ENCODE peak calls at places on chromosomes 16 and 17, in eight cellular contexts. K is kidney glomerular epithelial cell; J is ascending aorta; W is stimulated activated CD8-positive, alpha-beta memory T cell treated with anti-CD3 and anti-CD28 coated beads, Interleukin-2, amount 100 ng/mL, for 48 hours; Y is central memory CD8-positive, alpha-beta T cell; Z is NCI-H1048; G is smooth muscle cell of the brain vasculature; S is COR-L47. N is an unnamed sample.

GRCh38 chr17:73776978-73777567 is 132.8 kb upstream of the SDK2 start:
- DNase-seq in W (no peak), K (no peak), Z (no peak), G (no peak), S (no peak), Y (no peak), J (no peak), N (no peak)

GRCh38 chr17:34171245-34171818 is 83.8 kb upstream of the CCL2 start:
- DNase-seq in W (peak), Y (no peak), Z (no peak), J (peak), S (peak), K (peak), G (no peak), N (peak)

GRCh38 chr17:36825956-36826350 is 111.3 kb upstream of the LHX1 start:
- DNase-seq in K (no peak), W (no peak), S (no peak), Z (no peak), J (no peak), Y (no peak), G (no peak), N (no peak)

GRCh38 chr17:28384281-28385036 is 13.0 kb downstream of the SARM1 start:
- DNase-seq in W (peak), S (peak), G (no peak), Y (peak), K (peak), Z (no peak), J (no peak), N (peak)

GRCh38 chr17:2094891-2095535 is 40.1 kb downstream of the HIC1 start:
- DNase-seq in G (no peak), J (peak), W (no peak), Z (no peak), S (no peak), Y (no peak), K (no peak), N (no peak)

GRCh38 chr16:5033256-5034166 is at the start of gene NAGPA:
- DNase-seq in K (peak), W (peak), Z (no peak), J (peak), Y (peak), S (peak), G (peak), N (peak)

GRCh38 chr16:72198021-72198420 is 26.1 kb upstream of the PMFBP1 start:
- DNase-seq in S (peak), G (peak), W (no peak), K (no peak), Z (no peak), Y (no peak), J (no peak), N (no peak)

GRCh38 chr17:10614536-10615155 is 42.5 kb downstream of the MYH3 start:
- DNase-seq in Z (no peak), Y (no peak), J (no peak), S (peak), K (no peak), W (peak), G (peak), N (no peak)

GRCh38 chr16:6066601-6067000 is 969.0 kb upstream of the EEF2KMT start:
- DNase-seq in G (no peak), Z (no peak), K (no peak), J (no peak), S (no peak), Y (no peak), W (no peak), N (no peak)

GRCh38 chr17:5619088-5619740 is 34.9 kb upstream of the NLRP1 start:
- DNase-seq in S (no peak), Y (no peak), G (no peak), Z (no peak), K (no peak), W (no peak), J (no peak), N (no peak)

GRCh38 chr16:52586159-52586558 is 39.2 kb upstream of the TOX3 start:
- DNase-seq in G (no peak), S (no peak), W (no peak), Y (no peak), J (no peak), Z (no peak), K (no peak), N (no peak)

GRCh38 chr17:732788-733720 is 658 bp downstream of the TLCD3A start:
- DNase-seq in J (no peak), K (peak), G (no peak), S (no peak), W (peak), Y (no peak), Z (no peak), N (peak)

GRCh38 chr16:85326794-85327181 is 214.5 kb upstream of the CIBAR2 start:
- DNase-seq in K (no peak), Y (no peak), W (no peak), G (no peak), S (no peak), J (no peak), Z (no peak), N (no peak)

GRCh38 chr16:72434159-72434558 is 262.2 kb upstream of the PMFBP1 start:
- DNase-seq in J (no peak), G (peak), K (no peak), W (no peak), Z (no peak), S (no peak), Y (no peak), N (no peak)

GRCh38 chr16:2692948-2693651 is 10.8 kb downstream of the KCTD5 start:
- DNase-seq in G (no peak), J (no peak), K (peak), Y (no peak), Z (no peak), S (no peak), W (no peak), N (no peak)

GRCh38 chr16:67961551-67961957 is 6.9 kb downstream of the SLC12A4 start:
- DNase-seq in K (no peak), J (no peak), Z (no peak), Y (no peak), S (peak), G (no peak), W (no peak), N (no peak)

GRCh38 chr17:39486242-39486641 is 25.0 kb downstream of the CDK12 start:
- DNase-seq in Z (no peak), J (no peak), G (no peak), K (no peak), Y (no peak), W (no peak), S (no peak), N (no peak)

GRCh38 chr17:2691069-2691871 is 20.3 kb downstream of the CLUH start:
- DNase-seq in W (no peak), K (no peak), Y (peak), J (peak), S (no peak), G (no peak), Z (no peak), N (no peak)

GRCh38 chr17:78343099-78343432 is 16.8 kb downstream of the SOCS3 start:
- DNase-seq in K (peak), Z (no peak), J (peak), S (no peak), G (no peak), Y (no peak), W (no peak), N (no peak)

GRCh38 chr17:14268264-14268663 is 31.6 kb upstream of the CDRT15 start:
- DNase-seq in Z (no peak), J (no peak), Y (no peak), S (no peak), W (no peak), K (no peak), G (no peak), N (no peak)

GRCh38 chr16:526181-527014 is 1.1 kb upstream of the CAPN15 start:
- DNase-seq in J (no peak), Y (no peak), G (no peak), S (peak), K (no peak), Z (no peak), W (no peak), N (peak)

GRCh38 chr17:61490540-61490975 is 38.3 kb downstream of the TBX4 start:
- DNase-seq in J (peak), W (no peak), Z (no peak), S (no peak), K (peak), Y (no peak), G (no peak), N (no peak)

GRCh38 chr16:83903739-83904138 is 4.8 kb downstream of the MLYCD start:
- DNase-seq in Y (no peak), W (no peak), G (no peak), Z (no peak), K (no peak), J (no peak), S (no peak), N (no peak)

GRCh38 chr17:28738680-28739384 is 5.0 kb upstream of the TRAF4 start:
- DNase-seq in S (no peak), W (no peak), J (no peak), Z (no peak), Y (no peak), G (no peak), K (no peak), N (peak)